ENCODE peak calls at places on chromosomes 16 and 17, in six cellular contexts. B, W, Y, R, D and F are unnamed samples.

GRCh38 chr17:65727243-65727642 is 165.8 kb upstream of the AXIN2 start:
- DNase-seq in B (no peak), R (no peak), D (no peak), Y (no peak), W (no peak), F (no peak)

GRCh38 chr17:71899317-71899716 is 221.5 kb upstream of the SOX9 start:
- DNase-seq in W (no peak), Y (peak), D (no peak), R (no peak), B (no peak), F (no peak)

GRCh38 chr17:64964796-64965195 is 45.5 kb upstream of the LRRC37A3 start:
- DNase-seq in R (no peak), B (no peak), Y (no peak), W (no peak), D (no peak), F (no peak)

GRCh38 chr17:62933986-62934385 is 32.0 kb upstream of the TANC2 start:
- DNase-seq in D (peak), R (no peak), W (no peak), Y (no peak), B (no peak), F (no peak)

GRCh38 chr16:1825864-1826690 is 548 bp downstream of the HAGH start:
- DNase-seq in B (no peak), Y (peak), R (peak), W (no peak), D (peak), F (peak)

GRCh38 chr17:33461051-33461450 is 168.0 kb upstream of the ASIC2 start:
- DNase-seq in Y (no peak), D (no peak), W (no peak), R (no peak), B (peak), F (no peak)

GRCh38 chr16:19167710-19168172 is 299 bp upstream of the SYT17 start:
- DNase-seq in D (peak), B (peak), Y (peak), R (peak), W (peak), F (peak)

GRCh38 chr16:77951788-77952187 is 70.6 kb upstream of the CLEC3A start:
- DNase-seq in B (no peak), Y (no peak), R (peak), D (no peak), W (no peak), F (no peak)

GRCh38 chr16:54327609-54328008 is 41.0 kb upstream of the IRX3 start:
- DNase-seq in D (no peak), B (no peak), Y (no peak), W (no peak), R (no peak), F (no peak)

GRCh38 chr16:50994995-50995394 is 156.1 kb downstream of the SALL1 start:
- DNase-seq in B (no peak), Y (no peak), D (no peak), W (no peak), R (no peak), F (no peak)

GRCh38 chr16:13996778-13997288 is 74.3 kb upstream of the MRTFB start:
- DNase-seq in D (no peak), Y (no peak), B (no peak), W (no peak), R (no peak), F (no peak)

GRCh38 chr17:80177986-80178590 is 8.3 kb downstream of the CARD14 start:
- DNase-seq in D (peak), B (no peak), Y (no peak), R (no peak), W (no peak), F (no peak)

GRCh38 chr17:43316522-43317142 is 82.2 kb upstream of the ARL4D start:
- DNase-seq in B (peak), D (peak), Y (no peak), R (peak), W (no peak), F (no peak)

GRCh38 chr17:80129006-80129565 is 17.8 kb downstream of the EIF4A3 start:
- DNase-seq in Y (no peak), R (no peak), D (no peak), B (no peak), W (no peak), F (no peak)

GRCh38 chr17:48835971-48836370 is 5.1 kb downstream of the CALCOCO2 start:
- DNase-seq in D (no peak), B (no peak), R (no peak), W (no peak), Y (no peak), F (no peak)

GRCh38 chr17:57713140-57713539 is 32.0 kb downstream of the CCDC182 start:
- DNase-seq in Y (no peak), W (no peak), R (no peak), B (no peak), D (no peak), F (no peak)
- H3K4ac ChIP-seq in Y (no peak), W (no peak), R (no peak), B (no peak), D (no peak), F (no peak)

DNA sequence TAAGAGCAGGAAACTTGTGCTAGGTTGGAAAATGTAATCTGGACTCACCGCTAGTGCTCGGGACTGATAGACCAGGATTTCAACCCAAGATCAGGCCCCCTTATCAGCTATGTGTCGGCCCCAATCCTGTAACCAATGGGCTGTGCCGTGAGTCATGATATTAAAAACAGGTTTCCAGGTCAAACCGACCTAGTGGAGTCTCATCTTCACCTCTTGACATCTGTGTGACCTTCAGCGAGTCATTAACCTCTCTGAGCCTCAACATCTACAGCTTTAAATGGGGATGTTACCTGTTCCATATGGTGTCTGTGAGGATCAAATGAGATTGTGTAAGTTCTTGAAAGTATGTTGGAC is 512 bp downstream of the PMM2 start:
- DNase-seq in R (peak), D (no peak), W (no peak), Y (peak), B (no peak), F (no peak)
- H3K4ac ChIP-seq in R (peak), D (peak), W (no peak), Y (peak), B (no peak), F (no peak)

GRCh38 chr16:68344252-68344651 is 33.4 kb downstream of the PRMT7 start:
- DNase-seq in B (no peak), D (no peak), W (no peak), Y (no peak), R (no peak), F (no peak)
- H3K4ac ChIP-seq in B (no peak), D (no peak), W (no peak), Y (no peak), R (no peak), F (no peak)

DNA sequence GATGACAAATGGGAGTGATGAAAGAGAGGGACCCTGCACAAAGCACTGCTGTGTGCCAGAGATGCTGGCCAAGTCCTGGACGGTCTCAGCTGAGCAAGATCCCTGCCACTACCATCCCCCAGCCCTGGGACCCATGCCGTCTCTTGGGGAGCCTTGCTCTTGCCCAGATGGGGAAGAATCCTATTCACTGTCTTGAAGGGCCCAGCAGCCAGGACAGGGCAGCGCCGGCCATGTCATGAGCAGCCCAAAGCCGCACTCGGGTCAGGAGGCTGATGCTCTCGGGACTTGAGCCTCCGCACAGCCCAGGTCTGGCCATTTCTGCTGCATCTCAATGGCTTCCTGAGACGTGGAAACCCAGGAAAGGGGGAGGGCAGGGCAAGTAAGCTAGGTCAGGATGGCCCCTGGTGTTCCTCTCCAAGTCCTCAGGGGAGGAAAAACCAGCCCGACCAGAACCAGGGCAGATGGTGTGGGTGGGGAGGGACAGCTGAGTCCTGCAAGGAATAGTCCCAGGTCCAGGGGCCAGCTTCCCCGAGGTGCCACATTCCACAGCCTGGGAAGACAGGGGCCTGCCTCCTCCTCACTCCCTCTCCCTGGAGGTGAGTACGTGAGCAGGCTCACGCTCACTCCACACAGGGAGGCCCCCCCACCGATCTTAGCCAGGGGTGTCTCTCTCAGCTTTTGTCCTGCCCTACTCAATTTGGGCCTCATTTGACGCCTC is 7.8 kb upstream of the KRT19 start:
- DNase-seq in Y (no peak), R (peak), W (no peak), D (no peak), B (no peak), F (no peak)
- H3K4ac ChIP-seq in Y (no peak), R (peak), W (no peak), D (peak), B (no peak), F (no peak)

GRCh38 chr16:58198022-58198683 is at the start of gene CSNK2A2:
- DNase-seq in B (peak), W (peak), R (peak), D (peak), Y (peak), F (no peak)
- H3K4ac ChIP-seq in B (no peak), W (no peak), R (peak), D (peak), Y (peak), F (no peak)

GRCh38 chr16:67412294-67412693 is 4.0 kb downstream of the ZDHHC1 start:
- DNase-seq in R (no peak), Y (no peak), W (no peak), D (no peak), B (no peak), F (no peak)
- H3K4ac ChIP-seq in R (no peak), Y (no peak), W (no peak), D (no peak), B (no peak), F (no peak)